ENCODE peak calls at places on chromosomes 12 and 14, in nine cellular contexts. One of them, this sample, is unnamed. For H3K4me1 and H3K9me3, the result is how much of the 10 kb centered on the place peaks cover.

GRCh38 chr14:81252278-81252677 is 31.5 kb upstream of the GTF2A1 start:
- DNase-seq in heart left ventricle: no peak
- DNase-seq in thoracic aorta: no peak
- DNase-seq in endodermal cell: no peak
- DNase-seq in A549: no peak
- DNase-seq in hepatocyte: no peak
- DNase-seq in body of pancreas: no peak
- DNase-seq in left ventricle myocardium inferior: no peak
- DNase-seq in CD8-positive, alpha-beta T cell: no peak
- DNase-seq in this sample: no peak

GRCh38 chr14:77988966-77989365 is 181.2 kb upstream of the NRXN3 start:
- DNase-seq in endodermal cell: peak
- DNase-seq in A549: peak
- DNase-seq in left ventricle myocardium inferior: peak
- DNase-seq in hepatocyte: no peak
- DNase-seq in CD8-positive, alpha-beta T cell: no peak
- DNase-seq in body of pancreas: no peak
- DNase-seq in thoracic aorta: no peak
- DNase-seq in heart left ventricle: peak
- DNase-seq in this sample: no peak

GRCh38 chr12:7907009-7907408 is 29.0 kb downstream of the SLC2A3 start:
- DNase-seq in A549: peak
- DNase-seq in hepatocyte: peak
- DNase-seq in left ventricle myocardium inferior: no peak
- DNase-seq in body of pancreas: peak
- DNase-seq in thoracic aorta: no peak
- DNase-seq in endodermal cell: peak
- DNase-seq in CD8-positive, alpha-beta T cell: no peak
- DNase-seq in heart left ventricle: no peak
- DNase-seq in this sample: no peak

GRCh38 chr12:107992870-107993451 is 136.1 kb upstream of the WSCD2 start:
- DNase-seq in CD8-positive, alpha-beta T cell: no peak
- DNase-seq in heart left ventricle: no peak
- DNase-seq in hepatocyte: peak
- DNase-seq in left ventricle myocardium inferior: no peak
- DNase-seq in thoracic aorta: no peak
- DNase-seq in A549: peak
- DNase-seq in body of pancreas: peak
- DNase-seq in endodermal cell: peak
- DNase-seq in this sample: no peak

GRCh38 chr14:100778951-100779690 is 46.8 kb upstream of the MEG3 start:
- DNase-seq in heart left ventricle: no peak
- DNase-seq in left ventricle myocardium inferior: no peak
- DNase-seq in thoracic aorta: no peak
- DNase-seq in A549: no peak
- DNase-seq in body of pancreas: no peak
- DNase-seq in CD8-positive, alpha-beta T cell: no peak
- DNase-seq in hepatocyte: no peak
- DNase-seq in endodermal cell: peak
- DNase-seq in this sample: no peak

GRCh38 chr12:23359975-23360638 is 589.4 kb downstream of the SOX5 start:
- DNase-seq in heart left ventricle: no peak
- DNase-seq in endodermal cell: no peak
- DNase-seq in hepatocyte: no peak
- DNase-seq in left ventricle myocardium inferior: no peak
- DNase-seq in CD8-positive, alpha-beta T cell: no peak
- DNase-seq in A549: no peak
- DNase-seq in thoracic aorta: no peak
- DNase-seq in body of pancreas: no peak
- DNase-seq in this sample: no peak

GRCh38 chr12:53765891-53766290 is 14.1 kb upstream of the CISTR start:
- DNase-seq in endodermal cell: no peak
- DNase-seq in hepatocyte: no peak
- DNase-seq in thoracic aorta: no peak
- DNase-seq in A549: no peak
- DNase-seq in CD8-positive, alpha-beta T cell: no peak
- DNase-seq in heart left ventricle: no peak
- DNase-seq in left ventricle myocardium inferior: no peak
- DNase-seq in body of pancreas: no peak
- DNase-seq in this sample: no peak

GRCh38 chr12:104751594-104751993 is 206.5 kb downstream of the SLC41A2 start:
- DNase-seq in body of pancreas: no peak
- DNase-seq in thoracic aorta: no peak
- DNase-seq in A549: no peak
- DNase-seq in left ventricle myocardium inferior: no peak
- DNase-seq in endodermal cell: peak
- DNase-seq in hepatocyte: no peak
- DNase-seq in CD8-positive, alpha-beta T cell: no peak
- DNase-seq in heart left ventricle: no peak
- DNase-seq in this sample: no peak

GRCh38 chr12:57756406-57757341 is 1.8 kb downstream of the MARCHF9 start:
- DNase-seq in thoracic aorta: no peak
- DNase-seq in heart left ventricle: no peak
- DNase-seq in A549: peak
- DNase-seq in CD8-positive, alpha-beta T cell: peak
- DNase-seq in hepatocyte: peak
- DNase-seq in endodermal cell: peak
- DNase-seq in body of pancreas: peak
- DNase-seq in left ventricle myocardium inferior: peak
- DNase-seq in this sample: peak

GRCh38 chr14:85634205-85634604 is 104.3 kb downstream of the FLRT2 start:
- DNase-seq in hepatocyte: no peak
- DNase-seq in thoracic aorta: no peak
- DNase-seq in A549: no peak
- DNase-seq in CD8-positive, alpha-beta T cell: no peak
- DNase-seq in left ventricle myocardium inferior: no peak
- DNase-seq in body of pancreas: no peak
- DNase-seq in endodermal cell: no peak
- DNase-seq in heart left ventricle: no peak
- DNase-seq in this sample: no peak

GRCh38 chr14:74763803-74764531 is 851 bp downstream of the YLPM1 start:
- DNase-seq in hepatocyte: peak
- DNase-seq in left ventricle myocardium inferior: no peak
- DNase-seq in endodermal cell: peak
- DNase-seq in heart left ventricle: peak
- DNase-seq in A549: no peak
- DNase-seq in body of pancreas: peak
- DNase-seq in CD8-positive, alpha-beta T cell: no peak
- DNase-seq in thoracic aorta: no peak
- DNase-seq in this sample: no peak

GRCh38 chr12:19624401-19624930 is 185.2 kb downstream of the AEBP2 start:
- DNase-seq in heart left ventricle: no peak
- DNase-seq in CD8-positive, alpha-beta T cell: no peak
- DNase-seq in thoracic aorta: no peak
- DNase-seq in left ventricle myocardium inferior: no peak
- DNase-seq in body of pancreas: no peak
- DNase-seq in endodermal cell: no peak
- DNase-seq in A549: no peak
- DNase-seq in hepatocyte: peak
- DNase-seq in this sample: no peak

GRCh38 chr12:88684610-88685009 is 104.3 kb upstream of the KITLG start:
- DNase-seq in A549: no peak
- DNase-seq in CD8-positive, alpha-beta T cell: no peak
- DNase-seq in left ventricle myocardium inferior: no peak
- DNase-seq in thoracic aorta: no peak
- DNase-seq in body of pancreas: no peak
- DNase-seq in hepatocyte: no peak
- DNase-seq in heart left ventricle: no peak
- DNase-seq in endodermal cell: no peak
- DNase-seq in this sample: peak

GRCh38 chr14:104585966-104586702 is 6.6 kb downstream of the C14orf180 start:
- DNase-seq in CD8-positive, alpha-beta T cell: no peak
- DNase-seq in body of pancreas: no peak
- DNase-seq in endodermal cell: no peak
- DNase-seq in left ventricle myocardium inferior: peak
- DNase-seq in A549: no peak
- DNase-seq in thoracic aorta: peak
- DNase-seq in heart left ventricle: peak
- DNase-seq in hepatocyte: peak
- DNase-seq in this sample: no peak

GRCh38 chr14:99028521-99028920 is 243.5 kb downstream of the BCL11B start:
- DNase-seq in body of pancreas: no peak
- DNase-seq in thoracic aorta: no peak
- DNase-seq in hepatocyte: no peak
- DNase-seq in endodermal cell: peak
- DNase-seq in heart left ventricle: no peak
- DNase-seq in CD8-positive, alpha-beta T cell: no peak
- DNase-seq in A549: no peak
- DNase-seq in left ventricle myocardium inferior: no peak
- DNase-seq in this sample: no peak

GRCh38 chr14:28055008-28055407 is 711.6 kb upstream of the FOXG1 start:
- DNase-seq in endodermal cell: no peak
- DNase-seq in thoracic aorta: no peak
- DNase-seq in CD8-positive, alpha-beta T cell: no peak
- DNase-seq in left ventricle myocardium inferior: no peak
- DNase-seq in heart left ventricle: no peak
- DNase-seq in body of pancreas: no peak
- DNase-seq in A549: no peak
- DNase-seq in hepatocyte: no peak
- DNase-seq in this sample: no peak

GRCh38 chr14:24103451-24103850 is 9.3 kb downstream of the PCK2 start:
- DNase-seq in body of pancreas: no peak
- DNase-seq in A549: no peak
- DNase-seq in heart left ventricle: no peak
- DNase-seq in hepatocyte: no peak
- DNase-seq in CD8-positive, alpha-beta T cell: no peak
- DNase-seq in thoracic aorta: no peak
- DNase-seq in endodermal cell: no peak
- DNase-seq in left ventricle myocardium inferior: no peak
- DNase-seq in this sample: no peak
- H3K4me1 ChIP-seq in body of pancreas: under half
- H3K4me1 ChIP-seq in A549: under half
- H3K4me1 ChIP-seq in heart left ventricle: under half
- H3K4me1 ChIP-seq in hepatocyte: under half
- H3K4me1 ChIP-seq in CD8-positive, alpha-beta T cell: under half
- H3K4me1 ChIP-seq in thoracic aorta: under half
- H3K4me1 ChIP-seq in endodermal cell: under half
- H3K4me1 ChIP-seq in left ventricle myocardium inferior: under half
- H3K4me1 ChIP-seq in this sample: under half

GRCh38 chr12:69766260-69766659 is 27.6 kb downstream of the RAB3IP start:
- DNase-seq in body of pancreas: no peak
- DNase-seq in endodermal cell: no peak
- DNase-seq in A549: no peak
- DNase-seq in thoracic aorta: no peak
- DNase-seq in hepatocyte: no peak
- DNase-seq in heart left ventricle: no peak
- DNase-seq in CD8-positive, alpha-beta T cell: no peak
- DNase-seq in left ventricle myocardium inferior: no peak
- DNase-seq in this sample: no peak
- H3K9me3 ChIP-seq in body of pancreas: under half
- H3K9me3 ChIP-seq in endodermal cell: half or more
- H3K9me3 ChIP-seq in A549: under half
- H3K9me3 ChIP-seq in thoracic aorta: under half
- H3K9me3 ChIP-seq in hepatocyte: under half
- H3K9me3 ChIP-seq in heart left ventricle: half or more
- H3K9me3 ChIP-seq in CD8-positive, alpha-beta T cell: under half
- H3K9me3 ChIP-seq in left ventricle myocardium inferior: half or more
- H3K9me3 ChIP-seq in this sample: half or more

GRCh38 chr12:119235352-119235751 is 56.6 kb downstream of the HSPB8 start:
- DNase-seq in hepatocyte: no peak
- DNase-seq in heart left ventricle: no peak
- DNase-seq in thoracic aorta: no peak
- DNase-seq in A549: peak
- DNase-seq in CD8-positive, alpha-beta T cell: no peak
- DNase-seq in endodermal cell: peak
- DNase-seq in left ventricle myocardium inferior: no peak
- DNase-seq in body of pancreas: no peak
- DNase-seq in this sample: no peak
- TF ChIP-seq CTCF in hepatocyte: peak
- TF ChIP-seq CTCF in heart left ventricle: peak
- TF ChIP-seq CTCF in thoracic aorta: no peak
- TF ChIP-seq CTCF in A549: no peak
- TF ChIP-seq CTCF in CD8-positive, alpha-beta T cell: no peak
- TF ChIP-seq CTCF in endodermal cell: peak
- TF ChIP-seq CTCF in left ventricle myocardium inferior: peak
- TF ChIP-seq CTCF in body of pancreas: no peak
- TF ChIP-seq CTCF in this sample: no peak

GRCh38 chr12:111442301-111443045 is 36.8 kb downstream of the SH2B3 start:
- DNase-seq in hepatocyte: no peak
- DNase-seq in heart left ventricle: no peak
- DNase-seq in thoracic aorta: no peak
- DNase-seq in body of pancreas: peak
- DNase-seq in endodermal cell: peak
- DNase-seq in left ventricle myocardium inferior: no peak
- DNase-seq in CD8-positive, alpha-beta T cell: no peak
- DNase-seq in A549: no peak
- DNase-seq in this sample: peak

GRCh38 chr12:111439657-111440151 is 34.0 kb downstream of the SH2B3 start:
- DNase-seq in left ventricle myocardium inferior: no peak
- DNase-seq in A549: no peak
- DNase-seq in body of pancreas: no peak
- DNase-seq in thoracic aorta: no peak
- DNase-seq in endodermal cell: peak
- DNase-seq in hepatocyte: no peak
- DNase-seq in CD8-positive, alpha-beta T cell: no peak
- DNase-seq in heart left ventricle: no peak
- DNase-seq in this sample: no peak

GRCh38 chr12:111440631-111441030 is 34.9 kb downstream of the SH2B3 start:
- DNase-seq in thoracic aorta: no peak
- DNase-seq in heart left ventricle: no peak
- DNase-seq in hepatocyte: no peak
- DNase-seq in left ventricle myocardium inferior: no peak
- DNase-seq in body of pancreas: no peak
- DNase-seq in endodermal cell: peak
- DNase-seq in A549: no peak
- DNase-seq in CD8-positive, alpha-beta T cell: no peak
- DNase-seq in this sample: no peak

GRCh38 chr12:111440152-111440551 is 34.4 kb downstream of the SH2B3 start:
- DNase-seq in left ventricle myocardium inferior: no peak
- DNase-seq in hepatocyte: no peak
- DNase-seq in heart left ventricle: no peak
- DNase-seq in body of pancreas: no peak
- DNase-seq in thoracic aorta: no peak
- DNase-seq in CD8-positive, alpha-beta T cell: no peak
- DNase-seq in endodermal cell: no peak
- DNase-seq in A549: no peak
- DNase-seq in this sample: no peak

DNA sequence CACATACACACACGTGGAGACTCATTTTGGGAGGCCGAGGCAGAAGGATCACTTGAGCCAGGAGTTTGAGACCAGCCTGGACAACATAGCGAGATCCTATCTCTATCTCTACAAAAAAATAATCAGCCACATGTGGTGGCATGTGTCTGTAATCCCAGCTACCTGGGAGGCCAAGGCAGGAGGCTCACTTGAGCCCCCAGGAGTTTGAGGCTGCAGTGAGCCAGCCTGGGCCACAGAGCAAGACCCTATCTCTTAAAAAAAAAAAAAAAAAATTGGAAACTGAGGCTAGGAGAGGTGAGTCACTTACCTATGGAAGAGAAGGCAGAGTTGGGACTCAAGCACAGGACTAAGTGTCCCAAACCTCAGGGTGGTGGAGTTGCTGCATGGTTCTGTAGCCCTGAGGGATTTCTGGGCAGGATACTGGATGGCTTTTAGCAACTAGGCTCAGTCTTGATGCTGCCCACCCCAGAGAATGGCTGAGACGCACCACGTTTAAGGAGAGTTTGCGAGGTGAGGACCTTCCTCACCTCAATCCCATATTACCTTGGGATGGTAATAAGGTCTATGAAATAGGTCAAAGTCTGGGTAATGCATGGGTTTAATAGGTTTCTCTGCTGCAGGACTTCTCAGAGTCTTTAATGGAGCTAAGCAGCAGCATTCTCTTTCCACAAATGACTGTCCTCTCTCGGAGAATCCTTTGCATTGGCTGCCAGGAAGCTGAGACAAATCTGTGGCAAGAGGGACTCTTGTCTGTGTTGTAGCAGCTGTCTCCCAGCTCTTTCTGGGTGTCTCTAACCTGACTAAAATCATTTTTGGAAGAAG is 35.6 kb downstream of the SH2B3 start:
- DNase-seq in CD8-positive, alpha-beta T cell: no peak
- DNase-seq in hepatocyte: no peak
- DNase-seq in left ventricle myocardium inferior: no peak
- DNase-seq in A549: no peak
- DNase-seq in heart left ventricle: no peak
- DNase-seq in body of pancreas: no peak
- DNase-seq in endodermal cell: peak
- DNase-seq in thoracic aorta: no peak
- DNase-seq in this sample: no peak
- H3K4me1 ChIP-seq in CD8-positive, alpha-beta T cell: half or more
- H3K4me1 ChIP-seq in hepatocyte: under half
- H3K4me1 ChIP-seq in left ventricle myocardium inferior: half or more
- H3K4me1 ChIP-seq in A549: under half
- H3K4me1 ChIP-seq in heart left ventricle: half or more
- H3K4me1 ChIP-seq in body of pancreas: half or more
- H3K4me1 ChIP-seq in endodermal cell: under half
- H3K4me1 ChIP-seq in thoracic aorta: under half
- H3K4me1 ChIP-seq in this sample: under half